ENCODE peak calls at places on chromosomes 16 and 17, in eight cellular contexts. J, F, C, U, V, S, Q and R are unnamed samples.

GRCh38 chr17:57898487-57899311 is 48.9 kb upstream of the MRPS23 start:
- DNase-seq in J (no peak), F (no peak), C (no peak), U (peak; percentile 71), V (no peak), S (peak; percentile 92), Q (no peak), R (no peak)

GRCh38 chr17:9002610-9003354 is 18.5 kb upstream of the NTN1 start:
- DNase-seq in J (no peak), F (peak; percentile 75), C (no peak), U (no peak), V (no peak), S (no peak), Q (peak; percentile 65), R (peak; percentile 81)

GRCh38 chr17:46977348-46977747 is 1.7 kb downstream of the RPRML start:
- DNase-seq in J (no peak), F (peak; percentile 73), C (no peak), U (no peak), V (no peak), S (no peak), Q (no peak), R (peak; percentile 32)

GRCh38 chr16:85774811-85775210 is 23.9 kb upstream of the C16orf74 start:
- DNase-seq in J (no peak), F (no peak), C (no peak), U (no peak), V (no peak), S (no peak), Q (no peak), R (no peak)

GRCh38 chr16:30958164-30959083 is 870 bp downstream of the SETD1A start:
- DNase-seq in J (peak; percentile 73), F (peak; percentile 80), C (no peak), U (peak; percentile 80), V (no peak), S (peak; percentile 71), Q (no peak), R (peak; percentile 91)

GRCh38 chr16:27097671-27098275 is 31.0 kb downstream of the C16orf82 start:
- DNase-seq in J (no peak), F (no peak), C (no peak), U (no peak), V (no peak), S (peak; percentile 86), Q (no peak), R (no peak)

GRCh38 chr17:29069526-29070041 is 26.6 kb downstream of the PIPOX start:
- DNase-seq in J (no peak), F (no peak), C (no peak), U (no peak), V (no peak), S (no peak), Q (no peak), R (no peak)

GRCh38 chr17:42832934-42833770 is at the start of gene PSME3:
- DNase-seq in J (peak; percentile 91), F (peak; percentile 96), C (peak; percentile 86), U (peak; percentile 92), V (peak; percentile 90), S (peak; percentile 95), Q (peak; percentile 96), R (peak; percentile 99)

GRCh38 chr17:12927541-12928425 is 90.0 kb downstream of the ELAC2 start:
- DNase-seq in J (no peak), F (no peak), C (no peak), U (peak; percentile 44), V (peak; percentile 16), S (peak; percentile 52), Q (no peak), R (no peak)

GRCh38 chr16:11698271-11698689 is 30.0 kb downstream of the SNN start:
- DNase-seq in J (no peak), F (no peak), C (no peak), U (no peak), V (no peak), S (no peak), Q (no peak), R (no peak)

GRCh38 chr17:74159226-74159840 is 44.1 kb upstream of the RPL38 start:
- DNase-seq in J (no peak), F (no peak), C (no peak), U (no peak), V (no peak), S (no peak), Q (peak; percentile 28), R (no peak)

GRCh38 chr17:3582921-3583320 is 25.3 kb upstream of the TRPV3 start:
- DNase-seq in J (no peak), F (no peak), C (no peak), U (no peak), V (no peak), S (no peak), Q (no peak), R (no peak)

GRCh38 chr17:56679148-56679766 is 85.8 kb downstream of the NOG start:
- DNase-seq in J (no peak), F (peak; percentile 66), C (no peak), U (no peak), V (no peak), S (no peak), Q (no peak), R (no peak)

GRCh38 chr17:71922439-71922838 is 198.4 kb upstream of the SOX9 start:
- DNase-seq in J (no peak), F (no peak), C (no peak), U (no peak), V (no peak), S (no peak), Q (no peak), R (no peak)

GRCh38 chr16:88315543-88316105 is 67.1 kb upstream of the ZNF469 start:
- DNase-seq in J (no peak), F (peak; percentile 78), C (no peak), U (no peak), V (peak; percentile 48), S (no peak), Q (no peak), R (peak; percentile 83)

GRCh38 chr17:34822007-34822737 is 139.1 kb downstream of the CCT6B start:
- DNase-seq in J (no peak), F (no peak), C (no peak), U (no peak), V (no peak), S (no peak), Q (no peak), R (no peak)

GRCh38 chr16:57480127-57480753 is 6.1 kb downstream of the DOK4 start:
- DNase-seq in J (no peak), F (peak; percentile 80), C (no peak), U (peak; percentile 74), V (no peak), S (peak; percentile 78), Q (peak; percentile 86), R (peak; percentile 74)

GRCh38 chr17:62965149-62965648 is 836 bp upstream of the TANC2 start:
- DNase-seq in J (peak; percentile 77), F (no peak), C (no peak), U (no peak), V (no peak), S (no peak), Q (no peak), R (no peak)

DNA sequence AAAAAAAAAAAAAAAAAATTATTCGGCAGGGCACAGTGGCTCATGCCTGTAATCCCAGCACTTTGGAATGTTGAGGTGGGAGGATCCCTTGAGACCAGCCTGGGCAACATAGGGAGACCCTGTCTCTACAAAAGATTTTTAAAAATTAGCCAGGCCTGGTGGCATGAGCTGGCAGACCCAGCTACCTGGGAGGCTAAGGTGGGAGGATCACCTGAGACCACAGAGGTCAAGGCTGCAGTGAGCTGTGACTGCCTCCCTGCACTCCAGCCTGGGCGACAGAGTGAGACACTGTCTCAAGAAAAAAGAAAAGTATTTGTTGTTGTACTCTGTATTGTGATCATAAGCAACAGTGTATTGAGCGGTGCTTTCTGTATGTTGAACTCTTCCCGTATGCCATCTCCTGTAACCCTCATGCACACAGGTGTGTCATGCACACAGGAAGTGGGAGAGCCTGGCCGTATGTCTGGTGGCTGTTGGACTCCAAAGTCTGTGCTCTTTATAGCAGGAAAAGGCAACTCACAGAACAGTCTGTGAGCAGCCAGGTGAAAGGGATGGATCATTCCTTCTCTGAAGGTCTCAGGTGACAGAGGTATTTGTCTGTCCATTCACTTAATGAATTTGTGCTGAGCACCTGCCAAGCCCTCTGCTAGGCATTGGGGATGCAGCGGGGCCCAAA is 17.2 kb downstream of the CDH1 start:
- DNase-seq in J (no peak), F (no peak), C (no peak), U (no peak), V (no peak), S (no peak), Q (no peak), R (no peak)
- H3K4me1 ChIP-seq in J (peaks cover 8% of the 10 kb centered on the region), F (peaks cover 48% of the 10 kb centered on the region), C (peaks cover 10% of the 10 kb centered on the region), U (no peaks in the 10 kb centered on the region), V (no peaks in the 10 kb centered on the region), S (no peaks in the 10 kb centered on the region), Q (no peaks in the 10 kb centered on the region), R (peaks cover 20% of the 10 kb centered on the region)

DNA sequence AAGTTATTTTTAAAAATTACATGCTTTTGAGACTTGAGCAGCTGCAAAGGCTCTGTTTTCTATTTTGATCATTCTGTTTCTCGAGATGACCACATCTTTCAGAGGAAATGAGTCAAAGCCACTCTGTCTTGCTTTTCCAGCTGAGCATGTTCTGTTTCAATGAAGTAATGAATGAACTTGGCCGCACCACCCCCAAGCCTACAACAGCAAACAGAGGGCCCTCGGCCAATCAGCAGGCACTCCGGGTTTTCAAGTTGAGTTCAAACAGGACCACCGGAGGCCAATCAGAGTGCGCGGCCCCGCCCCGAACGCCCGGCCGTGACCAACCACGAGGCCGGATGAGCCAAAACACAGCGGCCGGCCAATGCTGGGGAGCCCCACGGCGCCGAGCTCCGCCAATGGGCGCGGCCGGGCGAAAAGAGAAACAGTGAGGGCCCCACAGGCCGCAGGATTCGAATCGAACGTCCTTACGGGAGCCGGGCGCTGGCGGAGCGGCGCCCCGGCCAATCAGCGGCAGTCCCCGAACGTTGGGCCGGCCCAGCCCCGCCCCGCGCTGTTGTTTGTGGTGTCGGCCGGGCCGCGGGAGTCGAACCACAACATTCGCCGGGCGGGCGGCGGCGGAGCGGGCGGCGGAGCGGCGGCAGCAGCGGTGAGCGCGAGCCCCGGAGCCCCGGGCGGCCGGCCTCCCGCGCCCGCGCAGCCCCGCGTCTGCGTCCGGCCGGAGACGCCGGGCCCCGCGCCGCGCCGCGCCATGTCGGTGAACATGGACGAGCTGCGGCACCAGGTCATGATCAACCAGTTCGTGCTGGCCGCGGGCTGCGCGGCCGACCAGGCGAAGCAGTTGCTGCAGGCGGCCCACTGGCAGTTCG is at the start of gene UBALD2:
- DNase-seq in J (peak; percentile 99), F (peak; percentile 100), C (peak; percentile 98), U (peak; percentile 99), V (peak; percentile 98), S (peak; percentile 100), Q (peak; percentile 100), R (peak; percentile 99)
- H3K4me1 ChIP-seq in J (peaks cover 57% of the 10 kb centered on the region), F (peaks cover 25% of the 10 kb centered on the region), C (peaks cover 69% of the 10 kb centered on the region), U (peaks cover 5% of the 10 kb centered on the region), V (peaks cover 38% of the 10 kb centered on the region), S (peaks cover 40% of the 10 kb centered on the region), Q (peaks cover 26% of the 10 kb centered on the region), R (peaks cover 87% of the 10 kb centered on the region)

DNA sequence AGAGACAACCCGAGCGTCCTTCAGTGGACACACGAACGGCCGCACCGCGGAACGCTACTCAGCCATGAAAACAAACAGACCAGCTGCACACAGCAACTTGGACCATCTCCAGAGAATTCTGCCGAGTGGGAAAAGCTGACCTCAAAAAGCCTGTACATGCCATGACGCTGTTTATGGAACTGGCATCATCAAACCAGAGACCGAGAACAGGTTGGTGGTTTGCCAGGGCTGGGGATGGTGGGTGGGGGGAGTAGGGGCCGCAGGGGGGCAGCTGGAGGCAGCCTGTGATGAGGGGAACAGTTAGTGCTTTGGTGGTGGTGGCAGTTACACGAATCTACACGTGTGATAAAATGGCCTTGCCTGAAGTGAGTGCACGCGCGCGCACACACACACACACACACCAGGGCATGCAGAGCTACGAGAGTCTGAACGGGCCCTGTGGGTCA is 169.8 kb downstream of the LAT start:
- DNase-seq in J (no peak), F (no peak), C (no peak), U (peak; percentile 66), V (no peak), S (peak; percentile 47), Q (no peak), R (no peak)
- H3K4me1 ChIP-seq in J (peaks cover 6% of the 10 kb centered on the region), F (peaks cover 21% of the 10 kb centered on the region), C (peaks cover 33% of the 10 kb centered on the region), U (peaks cover 39% of the 10 kb centered on the region), V (peaks cover 20% of the 10 kb centered on the region), S (peaks cover 10% of the 10 kb centered on the region), Q (no peaks in the 10 kb centered on the region), R (no peaks in the 10 kb centered on the region)

GRCh38 chr17:81388612-81389367 is 6.5 kb upstream of the BAHCC1 start:
- DNase-seq in J (no peak), F (no peak), C (no peak), U (peak; percentile 53), V (no peak), S (peak; percentile 64), Q (no peak), R (no peak)
- H3K4me1 ChIP-seq in J (peaks cover 9% of the 10 kb centered on the region), F (peaks cover 21% of the 10 kb centered on the region), C (peaks cover 1% of the 10 kb centered on the region), U (peaks cover 24% of the 10 kb centered on the region), V (peaks cover 58% of the 10 kb centered on the region), S (peaks cover 38% of the 10 kb centered on the region), Q (peaks cover 39% of the 10 kb centered on the region), R (peaks cover 58% of the 10 kb centered on the region)